ENCODE peak calls at places on chromosome 13, in four cellular contexts. P is CD4-positive, CD25-positive, alpha-beta regulatory T cell; Z is ascending aorta; C is aorta. E is an unnamed sample.

GRCh38 chr13:50012396-50013169 is 2.7 kb upstream of the KCNRG start:
- DNase-seq in P (no peak), Z (no peak), C (no peak), E (no peak)

GRCh38 chr13:44865722-44866484 is 123.4 kb downstream of the NUFIP1 start:
- DNase-seq in P (no peak), Z (no peak), C (no peak), E (no peak)

GRCh38 chr13:90760639-90761038 is 586.8 kb upstream of the MIR17HG start:
- DNase-seq in P (no peak), Z (no peak), C (no peak), E (no peak)

GRCh38 chr13:102141625-102142472 is 260.0 kb downstream of the FGF14 start:
- DNase-seq in P (no peak), Z (no peak), C (no peak), E (no peak)

GRCh38 chr13:41459754-41460111 is 2.4 kb downstream of the RGCC start:
- DNase-seq in P (peak), Z (no peak), C (no peak), E (no peak)

GRCh38 chr13:110103026-110103425 is 203.9 kb downstream of the COL4A1 start:
- DNase-seq in P (no peak), Z (no peak), C (no peak), E (no peak)

GRCh38 chr13:51283361-51283760 is 56.1 kb upstream of the SERPINE3 start:
- DNase-seq in P (no peak), Z (no peak), C (no peak), E (no peak)

GRCh38 chr13:113152894-113153809 is 5.3 kb upstream of the PROZ start:
- DNase-seq in P (peak), Z (peak), C (no peak), E (peak)

GRCh38 chr13:94322925-94323324 is 156.6 kb downstream of the DCT start:
- DNase-seq in P (no peak), Z (no peak), C (no peak), E (no peak)
- H3K4me3 ChIP-seq in P (peak), Z (no peak), C (no peak), E (no peak)

DNA sequence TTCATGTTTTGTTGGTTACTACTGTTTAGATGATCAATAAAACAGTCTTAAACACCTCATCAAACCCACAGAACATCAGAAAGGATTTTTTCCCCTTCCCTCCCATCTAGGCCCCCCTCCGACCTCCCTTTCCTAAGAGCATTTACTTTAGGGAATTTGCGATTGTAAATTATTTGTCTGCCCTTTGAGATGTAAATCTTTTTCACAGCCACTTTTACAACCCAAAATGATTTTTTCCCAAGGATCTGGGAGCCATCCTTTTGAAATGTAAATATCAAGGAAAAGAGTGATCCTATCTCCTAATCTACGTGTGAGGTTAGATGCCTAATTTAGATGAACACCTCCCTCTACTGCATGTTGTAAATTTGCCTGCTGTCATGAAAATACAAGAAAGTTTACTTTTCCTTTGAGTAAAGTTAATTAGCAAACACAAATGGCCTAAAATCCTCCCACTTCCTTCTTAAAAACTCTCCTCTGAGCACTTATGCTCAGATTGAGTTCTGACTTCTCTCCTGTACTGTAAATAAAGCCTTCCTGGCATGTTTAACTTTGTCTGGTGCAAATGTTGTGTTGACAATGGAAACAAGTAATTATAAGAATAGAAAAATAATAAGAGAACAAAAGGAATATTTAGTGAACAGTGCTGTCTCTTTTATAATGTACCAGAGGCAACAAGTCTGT is 1646.9 kb upstream of the SPRY2 start:
- DNase-seq in P (no peak), Z (no peak), C (no peak), E (no peak)
- H3K4me3 ChIP-seq in P (no peak), Z (no peak), C (no peak), E (no peak)

GRCh38 chr13:94351292-94352000 is 128.0 kb downstream of the DCT start:
- DNase-seq in P (no peak), Z (no peak), C (no peak), E (no peak)

GRCh38 chr13:94346261-94347019 is 133.0 kb downstream of the DCT start:
- DNase-seq in P (no peak), Z (no peak), C (no peak), E (no peak)

DNA sequence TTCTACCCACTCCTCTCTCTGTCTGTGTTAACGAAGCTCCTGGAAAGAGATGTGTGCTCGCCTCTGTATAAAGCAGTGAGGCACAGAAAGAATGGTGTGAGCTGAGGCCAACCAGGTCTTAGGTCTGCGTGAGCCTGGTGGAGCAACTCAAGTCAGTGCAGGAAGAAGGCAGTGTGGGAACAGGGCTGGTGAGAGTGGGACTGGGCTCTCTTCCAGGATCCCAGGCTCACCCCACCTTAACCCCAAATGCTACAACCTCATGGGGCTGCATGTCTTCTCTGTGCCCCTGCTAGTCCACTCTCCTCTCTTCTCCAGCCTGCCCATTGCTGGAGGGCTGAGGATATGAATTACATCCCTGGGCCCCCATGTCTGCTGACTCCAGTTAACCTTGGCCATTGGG is 127.4 kb downstream of the DCT start:
- DNase-seq in P (no peak), Z (no peak), C (no peak), E (no peak)
- H3K4me3 ChIP-seq in P (no peak), Z (no peak), C (no peak), E (no peak)

GRCh38 chr13:20964904-20965303 is 62.4 kb upstream of the XPO4 start:
- DNase-seq in P (no peak), Z (no peak), C (no peak), E (no peak)

GRCh38 chr13:20955496-20955895 is 53.0 kb upstream of the XPO4 start:
- DNase-seq in P (no peak), Z (no peak), C (no peak), E (no peak)

GRCh38 chr13:20960663-20961309 is 58.2 kb upstream of the XPO4 start:
- DNase-seq in P (no peak), Z (no peak), C (no peak), E (no peak)
- H3K4me3 ChIP-seq in P (no peak), Z (no peak), C (no peak), E (no peak)

GRCh38 chr13:23321534-23322241 is 111.8 kb downstream of the SACS start:
- DNase-seq in P (no peak), Z (peak), C (peak), E (no peak)
- H3K4me3 ChIP-seq in P (peak), Z (peak), C (peak), E (peak)

GRCh38 chr13:66312312-66313087 is 917.6 kb downstream of the PCDH9 start:
- DNase-seq in P (no peak), Z (no peak), C (no peak), E (no peak)
- H3K4me3 ChIP-seq in P (no peak), Z (no peak), C (peak), E (no peak)

GRCh38 chr13:84088996-84089395 is 206.7 kb upstream of the SLITRK1 start:
- DNase-seq in P (no peak), Z (no peak), C (no peak), E (no peak)
- H3K4me3 ChIP-seq in P (no peak), Z (no peak), C (no peak), E (no peak)

DNA sequence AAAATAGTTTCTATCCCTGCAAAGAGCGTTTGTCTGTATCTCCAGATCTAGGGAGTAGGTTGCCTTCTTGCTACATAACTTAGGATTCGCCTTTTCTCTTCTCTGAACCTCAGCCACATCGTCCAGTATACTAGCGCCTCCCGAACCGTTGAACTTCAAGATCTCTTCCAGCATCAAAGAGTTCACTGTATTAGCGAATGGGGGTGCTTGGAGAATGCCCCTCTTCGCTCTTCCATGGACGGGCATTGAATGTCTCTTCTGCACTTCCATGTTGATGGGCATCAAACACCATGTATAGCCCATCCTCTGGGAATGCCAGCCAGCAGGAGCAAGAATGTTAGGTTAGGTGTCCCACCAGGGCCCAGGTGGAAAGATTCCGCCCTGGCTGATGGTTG is 570 bp upstream of the OXGR1 start:
- DNase-seq in P (no peak), Z (no peak), C (no peak), E (no peak)
- H3K4me3 ChIP-seq in P (no peak), Z (peak), C (no peak), E (no peak)

GRCh38 chr13:24392972-24393371 is 83.6 kb downstream of the C1QTNF9 start:
- DNase-seq in P (no peak), Z (no peak), C (no peak), E (no peak)
- H3K4me3 ChIP-seq in P (no peak), Z (no peak), C (no peak), E (no peak)

GRCh38 chr13:23547000-23547590 is 23.1 kb upstream of the TNFRSF19 start:
- DNase-seq in P (no peak), Z (no peak), C (peak), E (no peak)
- H3K4me3 ChIP-seq in P (no peak), Z (peak), C (peak), E (no peak)